ENCODE peak calls at places on chromosomes 11 and 22, in six cellular contexts. S is Calu3; I is CD8-positive, alpha-beta T cell; L is bronchial epithelial cell; B is fibroblast of the aortic adventitia; Y is RWPE2. V is an unnamed sample.

GRCh38 chr22:40323681-40324083 is 22.6 kb upstream of the ADSL start:
- DNase-seq in S (no peak), I (no peak), L (no peak), B (no peak), Y (no peak), V (no peak)

GRCh38 chr11:67032830-67033555 is 10.1 kb downstream of the SYT12 start:
- DNase-seq in S (peak), I (no peak), L (peak), B (peak), Y (no peak), V (no peak)

GRCh38 chr11:35682230-35683195 is 19.9 kb downstream of the TRIM44 start:
- DNase-seq in S (peak), I (no peak), L (no peak), B (peak), Y (no peak), V (no peak)

GRCh38 chr22:44394246-44395115 is 81.7 kb upstream of the SHISAL1 start:
- DNase-seq in S (no peak), I (no peak), L (no peak), B (no peak), Y (no peak), V (peak)

GRCh38 chr22:19103881-19104821 is 18.1 kb downstream of the DGCR2 start:
- DNase-seq in S (no peak), I (no peak), L (peak), B (peak), Y (peak), V (peak)

GRCh38 chr22:16962501-16962900 is 45.5 kb downstream of the GAB4 start:
- DNase-seq in S (no peak), I (no peak), L (no peak), B (no peak), Y (no peak), V (no peak)

GRCh38 chr11:57499413-57499982 is 16.0 kb downstream of the SLC43A1 start:
- DNase-seq in S (peak), I (peak), L (peak), B (peak), Y (peak), V (no peak)

GRCh38 chr11:69524291-69524882 is 42.9 kb downstream of the LINC01488 start:
- DNase-seq in S (peak), I (no peak), L (peak), B (no peak), Y (no peak), V (peak)

GRCh38 chr11:104713366-104713765 is 184.9 kb downstream of the CASP12 start:
- DNase-seq in S (no peak), I (no peak), L (no peak), B (no peak), Y (no peak), V (no peak)

GRCh38 chr11:95788921-95789505 is 569 bp downstream of the FAM76B start:
- DNase-seq in S (peak), I (peak), L (peak), B (peak), Y (peak), V (peak)

GRCh38 chr11:71447791-71448256 is 369 bp downstream of the DHCR7 start:
- DNase-seq in S (peak), I (peak), L (no peak), B (no peak), Y (no peak), V (no peak)

GRCh38 chr11:126197277-126197939 is 14.0 kb downstream of the RPUSD4 start:
- DNase-seq in S (no peak), I (no peak), L (peak), B (no peak), Y (no peak), V (no peak)

GRCh38 chr11:111922803-111923202 is 4.1 kb downstream of the C11orf52 start:
- DNase-seq in S (no peak), I (no peak), L (peak), B (peak), Y (no peak), V (no peak)

GRCh38 chr22:46319319-46319718 is 16.2 kb upstream of the TRMU start:
- DNase-seq in S (no peak), I (no peak), L (no peak), B (no peak), Y (no peak), V (peak)

GRCh38 chr11:45543808-45544422 is 121.5 kb downstream of the CHST1 start:
- DNase-seq in S (peak), I (no peak), L (no peak), B (peak), Y (no peak), V (no peak)

GRCh38 chr11:86523738-86524602 is 148.4 kb downstream of the ME3 start:
- DNase-seq in S (peak), I (no peak), L (peak), B (peak), Y (peak), V (no peak)

GRCh38 chr22:24587948-24588347 is 4.9 kb downstream of the LRRC75B start:
- DNase-seq in S (no peak), I (no peak), L (no peak), B (no peak), Y (no peak), V (no peak)

GRCh38 chr11:77141475-77141874 is 13.4 kb downstream of the MYO7A start:
- DNase-seq in S (no peak), I (no peak), L (no peak), B (no peak), Y (no peak), V (peak)

GRCh38 chr11:77140231-77140959 is 12.3 kb downstream of the MYO7A start:
- DNase-seq in S (no peak), I (no peak), L (no peak), B (peak), Y (no peak), V (peak)

GRCh38 chr11:77141034-77141433 is 13.0 kb downstream of the MYO7A start:
- DNase-seq in S (no peak), I (no peak), L (peak), B (peak), Y (no peak), V (no peak)

GRCh38 chr11:77143405-77144020 is 15.5 kb downstream of the MYO7A start:
- DNase-seq in S (no peak), I (no peak), L (no peak), B (no peak), Y (no peak), V (peak)

DNA sequence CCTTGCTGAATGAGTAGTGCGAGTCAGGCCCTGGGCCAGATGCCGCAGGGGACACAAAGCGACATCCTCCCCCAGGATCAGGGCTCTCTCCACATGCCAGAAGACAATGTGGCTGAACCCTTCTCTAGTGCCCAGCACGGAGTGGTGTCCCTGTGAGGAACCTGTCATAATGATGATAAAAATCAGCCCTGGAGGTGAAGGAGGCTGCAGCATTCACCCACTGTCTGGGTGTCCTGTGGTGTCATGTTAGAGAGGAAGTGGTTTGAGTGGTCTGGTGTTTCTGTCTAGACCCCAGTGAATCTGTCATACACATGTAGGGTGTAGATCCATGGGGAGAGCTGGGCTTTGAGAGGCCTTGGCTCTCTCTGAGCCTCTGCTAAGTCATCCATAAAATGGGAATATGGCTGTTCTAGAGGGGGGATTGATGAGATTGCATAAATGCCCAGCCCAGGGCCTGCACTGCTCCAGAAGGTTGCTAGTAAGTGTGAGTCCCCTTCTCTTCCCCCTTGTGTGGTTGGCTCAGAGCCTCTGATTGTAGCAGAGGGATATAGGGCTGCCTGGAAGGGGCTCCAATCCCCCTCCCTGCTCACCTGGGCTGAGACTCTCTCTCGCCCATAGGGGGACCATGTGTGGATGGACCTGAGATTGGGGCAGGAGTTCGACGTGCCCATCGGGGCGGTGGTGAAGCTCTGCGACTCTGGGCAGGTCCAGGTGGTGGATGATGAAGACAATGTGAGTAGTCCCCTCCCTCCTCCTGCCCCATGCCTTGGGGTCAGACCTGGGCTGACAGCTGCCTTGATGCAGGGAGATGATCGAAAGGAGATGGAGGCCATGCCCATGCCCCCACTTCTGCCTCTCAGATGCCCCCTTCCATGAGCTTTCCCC is 14.3 kb downstream of the MYO7A start:
- DNase-seq in S (no peak), I (peak), L (no peak), B (no peak), Y (no peak), V (peak)
- TF ChIP-seq CTCF in S (no peak), I (no peak), L (no peak), B (no peak), Y (no peak), V (no peak)

GRCh38 chr22:39068033-39068785 is 8.9 kb upstream of the APOBEC3G start:
- DNase-seq in S (no peak), I (no peak), L (no peak), B (no peak), Y (no peak), V (no peak)
- TF ChIP-seq CTCF in S (no peak), I (no peak), L (no peak), B (no peak), Y (no peak), V (no peak)

DNA sequence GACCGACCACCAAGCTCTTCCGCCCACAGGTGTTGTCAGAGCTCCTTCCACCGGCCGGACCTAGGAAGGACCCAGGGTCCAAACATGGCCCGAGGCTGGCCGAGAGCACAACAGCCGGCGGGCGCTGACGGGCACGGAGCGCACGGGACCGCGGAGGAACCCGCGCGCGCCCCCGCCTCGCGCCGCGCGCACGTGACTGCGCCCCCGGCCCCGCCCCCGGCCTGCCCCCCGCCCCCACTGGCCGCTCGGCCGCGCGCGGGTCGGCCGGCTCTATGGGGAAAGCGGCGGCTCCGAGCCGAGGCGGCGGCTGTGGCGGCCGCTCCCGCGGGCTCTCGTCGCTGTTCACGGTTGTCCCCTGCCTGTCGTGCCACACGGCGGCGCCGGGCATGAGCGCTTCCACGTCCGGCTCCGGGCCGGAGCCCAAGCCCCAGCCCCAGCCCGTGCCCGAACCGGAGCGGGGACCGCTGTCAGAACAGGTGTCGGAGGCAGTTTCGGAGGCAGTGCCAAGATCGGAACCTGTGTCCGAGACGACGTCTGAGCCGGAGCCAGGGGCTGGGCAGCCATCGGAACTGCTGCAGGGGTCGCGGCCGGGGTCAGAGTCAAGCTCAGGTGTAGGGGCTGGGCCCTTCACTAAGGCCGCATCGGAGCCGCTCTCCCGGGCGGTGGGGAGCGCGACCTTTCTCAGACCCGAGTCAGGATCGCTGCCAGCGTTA is at the start of gene OSBP2:
- DNase-seq in S (peak), I (peak), L (no peak), B (no peak), Y (peak), V (peak)
- TF ChIP-seq CTCF in S (no peak), I (no peak), L (peak), B (no peak), Y (no peak), V (peak)

DNA sequence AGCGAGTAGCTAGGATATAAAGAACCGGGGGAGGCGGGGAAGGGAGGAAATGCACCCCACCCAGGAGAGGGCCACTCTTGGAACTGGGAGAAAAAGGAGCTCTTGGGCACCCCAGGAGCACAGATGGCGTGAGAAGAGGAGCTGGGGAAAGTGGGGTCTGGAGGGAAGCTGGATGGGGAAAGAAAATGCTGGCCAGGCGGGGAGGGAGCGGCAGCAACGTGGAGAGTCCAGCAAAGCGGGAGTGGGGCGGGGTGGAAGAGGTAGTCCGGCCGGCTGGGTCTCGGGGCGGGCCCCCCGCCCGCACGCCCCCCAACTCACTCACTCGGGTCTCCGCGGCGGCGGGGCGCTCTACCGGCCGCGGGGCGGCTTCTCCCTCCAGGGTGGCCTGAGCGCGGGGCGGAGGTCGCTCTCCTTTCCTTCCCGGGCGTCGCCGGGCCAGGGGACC is 522 bp downstream of the TOB2 start:
- DNase-seq in S (peak), I (no peak), L (no peak), B (peak), Y (peak), V (peak)
- TF ChIP-seq CTCF in S (no peak), I (no peak), L (no peak), B (no peak), Y (no peak), V (no peak)

DNA sequence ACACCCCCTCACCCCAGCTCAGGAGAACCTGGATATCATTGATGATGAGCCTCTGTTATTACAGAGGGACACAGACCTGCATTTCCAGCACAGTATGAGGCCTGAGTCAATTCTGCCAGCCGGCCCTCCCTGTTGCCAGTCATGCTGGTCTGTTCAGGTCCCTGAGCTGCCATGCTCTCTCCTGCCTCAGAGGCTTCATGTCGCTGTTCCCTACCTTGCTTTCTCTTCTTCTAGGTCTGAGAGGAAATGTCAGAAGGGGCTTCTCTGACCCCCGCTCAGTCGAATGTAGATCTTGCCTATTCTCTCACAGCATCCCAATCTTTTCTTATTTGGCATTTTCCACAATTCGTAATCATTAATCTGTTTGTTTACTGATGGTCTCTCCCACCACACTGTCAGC is 21.8 kb upstream of the ABCC8 start:
- DNase-seq in S (no peak), I (no peak), L (no peak), B (no peak), Y (no peak), V (no peak)
- TF ChIP-seq CTCF in S (no peak), I (no peak), L (peak), B (peak), Y (peak), V (peak)

GRCh38 chr11:10309163-10310093 is 4.6 kb downstream of the ADM start:
- DNase-seq in S (peak), I (no peak), L (peak), B (peak), Y (peak), V (no peak)
- TF ChIP-seq CTCF in S (no peak), I (no peak), L (no peak), B (no peak), Y (no peak), V (no peak)

GRCh38 chr11:61695917-61696316 is 15.7 kb downstream of the DAGLA start:
- DNase-seq in S (peak), I (peak), L (peak), B (peak), Y (peak), V (no peak)
- TF ChIP-seq CTCF in S (no peak), I (no peak), L (peak), B (no peak), Y (peak), V (peak)